ENCODE peak calls at places on chromosomes 4 and X, in five cellular contexts. One of them, this sample, is unnamed.

GRCh38 chr4:169241480-169241879 is 29.3 kb downstream of the SH3RF1 start:
- ATAC-seq in Right ventricle myocardium superior: peak; percentile 30
- ATAC-seq in aorta: no peak
- ATAC-seq in naive thymus-derived CD8-positive, alpha-beta T cell: no peak
- ATAC-seq in natural killer cell: no peak
- ATAC-seq in this sample: no peak

GRCh38 chrX:20432746-20433374 is 166.2 kb upstream of the RPS6KA3 start:
- ATAC-seq in Right ventricle myocardium superior: no peak
- ATAC-seq in natural killer cell: no peak
- ATAC-seq in naive thymus-derived CD8-positive, alpha-beta T cell: peak; percentile 17
- ATAC-seq in aorta: no peak
- ATAC-seq in this sample: peak; percentile 39

GRCh38 chr4:186727149-186727976 is 3.7 kb upstream of the FAT1 start:
- ATAC-seq in Right ventricle myocardium superior: no peak
- ATAC-seq in natural killer cell: no peak
- ATAC-seq in aorta: no peak
- ATAC-seq in naive thymus-derived CD8-positive, alpha-beta T cell: no peak
- ATAC-seq in this sample: no peak

GRCh38 chrX:135194684-135195083 is 23.5 kb upstream of the CT55 start:
- ATAC-seq in Right ventricle myocardium superior: no peak
- ATAC-seq in aorta: no peak
- ATAC-seq in natural killer cell: no peak
- ATAC-seq in naive thymus-derived CD8-positive, alpha-beta T cell: no peak
- ATAC-seq in this sample: no peak

GRCh38 chr4:152165146-152165545 is 370.7 kb downstream of the FBXW7 start:
- ATAC-seq in Right ventricle myocardium superior: no peak
- ATAC-seq in naive thymus-derived CD8-positive, alpha-beta T cell: no peak
- ATAC-seq in natural killer cell: no peak
- ATAC-seq in aorta: no peak
- ATAC-seq in this sample: no peak

GRCh38 chrX:138877746-138878145 is 166.2 kb upstream of the FGF13 start:
- ATAC-seq in naive thymus-derived CD8-positive, alpha-beta T cell: no peak
- ATAC-seq in Right ventricle myocardium superior: no peak
- ATAC-seq in natural killer cell: no peak
- ATAC-seq in aorta: no peak
- ATAC-seq in this sample: no peak

GRCh38 chr4:73613130-73613529 is 7.1 kb downstream of the RASSF6 start:
- ATAC-seq in Right ventricle myocardium superior: no peak
- ATAC-seq in naive thymus-derived CD8-positive, alpha-beta T cell: no peak
- ATAC-seq in natural killer cell: no peak
- ATAC-seq in aorta: no peak
- ATAC-seq in this sample: no peak

GRCh38 chr4:38161208-38162113 is 201.3 kb downstream of the PTTG2 start:
- ATAC-seq in Right ventricle myocardium superior: no peak
- ATAC-seq in aorta: no peak
- ATAC-seq in natural killer cell: no peak
- ATAC-seq in naive thymus-derived CD8-positive, alpha-beta T cell: peak; percentile 19
- ATAC-seq in this sample: no peak

GRCh38 chrX:12138366-12139313 is at the start of gene FRMPD4:
- ATAC-seq in natural killer cell: no peak
- ATAC-seq in Right ventricle myocardium superior: no peak
- ATAC-seq in naive thymus-derived CD8-positive, alpha-beta T cell: no peak
- ATAC-seq in aorta: peak; percentile 24
- ATAC-seq in this sample: no peak

GRCh38 chr4:183926950-183927349 is 21.8 kb downstream of the STOX2 start:
- ATAC-seq in Right ventricle myocardium superior: no peak
- ATAC-seq in natural killer cell: no peak
- ATAC-seq in naive thymus-derived CD8-positive, alpha-beta T cell: no peak
- ATAC-seq in aorta: no peak
- ATAC-seq in this sample: no peak

GRCh38 chr4:43898836-43899235 is 549.8 kb downstream of the KCTD8 start:
- ATAC-seq in aorta: no peak
- ATAC-seq in Right ventricle myocardium superior: no peak
- ATAC-seq in natural killer cell: no peak
- ATAC-seq in naive thymus-derived CD8-positive, alpha-beta T cell: no peak
- ATAC-seq in this sample: no peak

GRCh38 chr4:78556655-78557054 is 5.1 kb downstream of the ANXA3 start:
- ATAC-seq in Right ventricle myocardium superior: no peak
- ATAC-seq in natural killer cell: no peak
- ATAC-seq in aorta: no peak
- ATAC-seq in naive thymus-derived CD8-positive, alpha-beta T cell: no peak
- ATAC-seq in this sample: no peak

GRCh38 chr4:94605241-94605640 is 152.5 kb upstream of the BMPR1B start:
- ATAC-seq in naive thymus-derived CD8-positive, alpha-beta T cell: no peak
- ATAC-seq in aorta: no peak
- ATAC-seq in Right ventricle myocardium superior: no peak
- ATAC-seq in natural killer cell: no peak
- ATAC-seq in this sample: no peak

GRCh38 chrX:100975212-100975611 is 5.7 kb downstream of the ARL13A start:
- ATAC-seq in aorta: no peak
- ATAC-seq in natural killer cell: no peak
- ATAC-seq in Right ventricle myocardium superior: no peak
- ATAC-seq in naive thymus-derived CD8-positive, alpha-beta T cell: no peak
- ATAC-seq in this sample: no peak

GRCh38 chr4:148634476-148634875 is 192.3 kb upstream of the NR3C2 start:
- ATAC-seq in naive thymus-derived CD8-positive, alpha-beta T cell: no peak
- ATAC-seq in Right ventricle myocardium superior: no peak
- ATAC-seq in aorta: no peak
- ATAC-seq in natural killer cell: no peak
- ATAC-seq in this sample: no peak

GRCh38 chr4:80201326-80202151 is 4.2 kb downstream of the PRDM8 start:
- ATAC-seq in aorta: peak; percentile 21
- ATAC-seq in natural killer cell: peak; percentile 28
- ATAC-seq in naive thymus-derived CD8-positive, alpha-beta T cell: peak; percentile 35
- ATAC-seq in Right ventricle myocardium superior: peak; percentile 9
- ATAC-seq in this sample: peak; percentile 52

GRCh38 chr4:148289740-148290139 is 152.5 kb downstream of the NR3C2 start:
- ATAC-seq in aorta: no peak
- ATAC-seq in natural killer cell: no peak
- ATAC-seq in naive thymus-derived CD8-positive, alpha-beta T cell: no peak
- ATAC-seq in Right ventricle myocardium superior: peak; percentile 23
- ATAC-seq in this sample: no peak

GRCh38 chr4:38273369-38273768 is 313.2 kb downstream of the PTTG2 start:
- ATAC-seq in aorta: no peak
- ATAC-seq in Right ventricle myocardium superior: no peak
- ATAC-seq in naive thymus-derived CD8-positive, alpha-beta T cell: no peak
- ATAC-seq in natural killer cell: no peak
- ATAC-seq in this sample: no peak